ENCODE peak calls at places on chromosomes 7 and 10, in five cellular contexts. U, Z, O, R and A are unnamed samples.

GRCh38 chr7:117630501-117630900 is 150.7 kb downstream of the CFTR start:
- DNase-seq in U (peak; percentile 51), Z (no peak), O (peak; percentile 3), R (peak; percentile 13), A (no peak)

GRCh38 chr10:48449501-48450232 is 143.2 kb downstream of the MAPK8 start:
- DNase-seq in U (no peak), Z (no peak), O (no peak), R (no peak), A (no peak)

GRCh38 chr7:136339464-136339863 is 362.3 kb upstream of the MTPN start:
- DNase-seq in U (no peak), Z (no peak), O (no peak), R (no peak), A (no peak)

GRCh38 chr10:71850021-71850744 is 868 bp downstream of the PSAP start:
- DNase-seq in U (no peak), Z (no peak), O (no peak), R (no peak), A (no peak)

GRCh38 chr10:30055094-30055701 is 4.2 kb downstream of the JCAD start:
- DNase-seq in U (no peak), Z (no peak), O (peak; percentile 31), R (no peak), A (no peak)

GRCh38 chr7:32893225-32893560 is 1.6 kb upstream of the KBTBD2 start:
- DNase-seq in U (no peak), Z (no peak), O (no peak), R (no peak), A (peak; percentile 9)

GRCh38 chr7:157719008-157719682 is 382.3 kb downstream of the DNAJB6 start:
- DNase-seq in U (no peak), Z (no peak), O (no peak), R (no peak), A (no peak)

GRCh38 chr10:35340975-35341374 is 4.7 kb downstream of the CCNY start:
- DNase-seq in U (no peak), Z (no peak), O (no peak), R (no peak), A (peak; percentile 39)

GRCh38 chr10:113485801-113486200 is 67.1 kb upstream of the HABP2 start:
- DNase-seq in U (no peak), Z (no peak), O (no peak), R (no peak), A (no peak)

GRCh38 chr10:93199221-93199681 is 125.6 kb downstream of the CYP26A1 start:
- DNase-seq in U (peak; percentile 26), Z (peak; percentile 26), O (peak; percentile 54), R (no peak), A (no peak)

GRCh38 chr7:134478707-134479106 is 19.8 kb upstream of the AKR1B1 start:
- DNase-seq in U (no peak), Z (no peak), O (peak; percentile 23), R (no peak), A (no peak)

GRCh38 chr7:136912339-136912738 is 43.9 kb downstream of the CHRM2 start:
- DNase-seq in U (no peak), Z (no peak), O (no peak), R (no peak), A (no peak)

GRCh38 chr7:43535810-43536585 is 46.9 kb upstream of the STK17A start:
- DNase-seq in U (no peak), Z (peak; percentile 42), O (peak; percentile 94), R (no peak), A (no peak)

GRCh38 chr7:27364344-27364758 is 121.7 kb downstream of the EVX1 start:
- DNase-seq in U (no peak), Z (peak; percentile 74), O (peak; percentile 94), R (no peak), A (no peak)

GRCh38 chr7:104950006-104950405 is 64.0 kb upstream of the KMT2E start:
- DNase-seq in U (peak; percentile 48), Z (no peak), O (no peak), R (no peak), A (no peak)

GRCh38 chr7:69739182-69739581 is 140.9 kb downstream of the AUTS2 start:
- DNase-seq in U (peak; percentile 92), Z (no peak), O (no peak), R (peak; percentile 67), A (peak; percentile 58)

GRCh38 chr7:66859794-66860645 is 61.0 kb upstream of the TMEM248 start:
- DNase-seq in U (no peak), Z (no peak), O (no peak), R (no peak), A (peak; percentile 74)

GRCh38 chr10:86336341-86336740 is 30.3 kb downstream of the GRID1 start:
- DNase-seq in U (no peak), Z (no peak), O (no peak), R (no peak), A (no peak)

GRCh38 chr7:92737706-92738105 is 98.7 kb downstream of the CDK6 start:
- DNase-seq in U (peak; percentile 86), Z (no peak), O (no peak), R (no peak), A (no peak)

GRCh38 chr7:72466797-72467196 is 54.7 kb upstream of the CALN1 start:
- DNase-seq in U (no peak), Z (no peak), O (no peak), R (no peak), A (no peak)

GRCh38 chr7:15389073-15389472 is 172.7 kb downstream of the AGMO start:
- DNase-seq in U (no peak), Z (no peak), O (no peak), R (no peak), A (no peak)
- TF ChIP-seq CTCF in U (no peak), Z (no peak), O (no peak), R (no peak), A (no peak)

GRCh38 chr7:3162286-3162685 is 118.6 kb upstream of the CARD11 start:
- DNase-seq in U (peak; percentile 14), Z (no peak), O (peak; percentile 41), R (no peak), A (peak; percentile 39)
- TF ChIP-seq CTCF in U (no peak), Z (no peak), O (no peak), R (peak; percentile 23), A (no peak)

DNA sequence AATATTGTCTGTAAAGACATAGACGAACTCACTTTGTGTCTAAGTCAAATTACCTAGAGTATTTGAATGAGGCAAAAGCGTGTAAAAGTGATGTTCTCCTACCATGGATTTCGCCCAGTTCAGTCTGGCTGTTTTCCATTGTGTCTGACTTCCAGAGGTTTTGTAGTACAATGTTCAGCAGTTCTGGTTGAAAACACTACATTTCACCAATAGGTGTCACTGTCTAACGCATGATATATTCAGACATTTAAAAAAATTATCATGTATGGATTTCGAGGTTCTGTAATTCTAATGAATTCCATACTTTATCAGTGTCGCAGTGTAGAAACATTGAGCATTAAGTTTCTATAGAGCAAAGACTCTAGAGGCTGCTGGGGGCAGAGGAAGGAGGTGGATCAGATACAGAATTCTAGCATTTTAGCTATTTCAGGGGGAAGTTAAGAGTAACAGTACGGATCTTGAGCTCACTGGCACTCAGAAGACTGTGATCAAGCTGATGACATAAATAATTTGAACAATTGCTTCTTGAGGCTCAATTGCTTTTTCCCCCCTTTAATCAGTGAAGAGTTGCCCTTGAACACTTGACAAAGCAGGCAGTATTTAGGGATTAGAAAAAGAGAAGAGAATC is 196.9 kb upstream of the RHOBTB1 start:
- DNase-seq in U (peak; percentile 42), Z (no peak), O (peak; percentile 86), R (no peak), A (no peak)
- TF ChIP-seq CTCF in U (peak; percentile 54), Z (peak; percentile 20), O (peak; percentile 44), R (peak; percentile 57), A (peak; percentile 63)

GRCh38 chr7:39951156-39951942 is 1.3 kb downstream of the CDK13 start:
- DNase-seq in U (peak; percentile 87), Z (peak; percentile 64), O (peak; percentile 64), R (peak; percentile 86), A (peak; percentile 84)
- TF ChIP-seq CTCF in U (peak; percentile 47), Z (no peak), O (no peak), R (peak; percentile 56), A (peak; percentile 49)